ENCODE peak calls at places on chromosomes 13 and 19, in seven cellular contexts. R is lower lobe of right lung, E is fibroblast of pulmonary artery, L is IMR-90, V is choroid plexus epithelial cell, F is neural progenitor cell, J is astrocyte of the cerebellum. U is an unnamed sample.

GRCh38 chr19:51131780-51132680 is 7.3 kb downstream of the SIGLEC9 start:
- DNase-seq in V (peak; percentile 98), E (peak; percentile 86), R (peak; percentile 77), L (peak; percentile 38), J (peak; percentile 1), F (peak; percentile 43), U (no peak)

GRCh38 chr13:74158606-74159352 is 24.6 kb upstream of the KLF12 start:
- DNase-seq in F (no peak), V (peak; percentile 15), E (no peak), L (no peak), J (no peak), R (no peak), U (no peak)

GRCh38 chr19:29404951-29405727 is 120.7 kb upstream of the VSTM2B start:
- DNase-seq in R (no peak), J (no peak), F (peak; percentile 94), L (no peak), V (no peak), E (no peak), U (peak; percentile 72)

GRCh38 chr19:15911599-15912237 is 13.8 kb upstream of the CYP4F2 start:
- DNase-seq in J (no peak), F (no peak), L (no peak), V (no peak), R (no peak), E (no peak), U (no peak)

GRCh38 chr19:40809358-40810086 is 10.5 kb downstream of the EGLN2 start:
- DNase-seq in R (no peak), J (no peak), E (no peak), V (no peak), F (no peak), L (no peak), U (no peak)

GRCh38 chr13:67986234-67986633 is 756.1 kb upstream of the PCDH9 start:
- DNase-seq in J (no peak), F (no peak), E (no peak), L (no peak), V (no peak), R (no peak), U (no peak)

GRCh38 chr19:35740423-35741215 is 1.6 kb downstream of the IGFLR1 start:
- DNase-seq in J (peak; percentile 91), E (peak; percentile 97), L (peak; percentile 93), R (peak; percentile 99), F (peak; percentile 99), V (peak; percentile 99), U (peak; percentile 98)

GRCh38 chr13:20128459-20128927 is 32.4 kb downstream of the GJA3 start:
- DNase-seq in J (no peak), V (no peak), F (peak; percentile 51), R (no peak), E (no peak), L (no peak), U (no peak)

GRCh38 chr19:34232566-34233481 is 21.5 kb upstream of the GARRE1 start:
- DNase-seq in L (peak; percentile 96), R (peak; percentile 59), V (peak; percentile 94), F (no peak), E (peak; percentile 87), J (peak; percentile 95), U (no peak)

GRCh38 chr13:45995245-45995644 is 57.3 kb downstream of the ZC3H13 start:
- DNase-seq in L (no peak), V (no peak), E (no peak), R (no peak), J (no peak), F (no peak), U (no peak)

GRCh38 chr13:51734786-51735185 is 69.2 kb downstream of the DHRS12 start:
- DNase-seq in L (peak; percentile 50), F (no peak), R (no peak), V (no peak), E (no peak), J (peak; percentile 57), U (no peak)

GRCh38 chr13:57352114-57352513 is 185.1 kb downstream of the PRR20E start:
- DNase-seq in V (no peak), F (no peak), R (no peak), L (no peak), E (no peak), J (no peak), U (no peak)

GRCh38 chr13:100512422-100512821 is 76.2 kb downstream of the GGACT start:
- DNase-seq in L (peak; percentile 22), R (no peak), E (no peak), V (peak; percentile 67), J (no peak), F (no peak), U (no peak)

GRCh38 chr19:35845215-35846037 is 6.9 kb downstream of the NPHS1 start:
- DNase-seq in F (peak; percentile 49), V (no peak), E (no peak), R (no peak), J (no peak), L (no peak), U (no peak)

GRCh38 chr19:39270091-39270871 is 2.1 kb downstream of the IFNL2 start:
- DNase-seq in F (no peak), R (no peak), E (peak; percentile 10), V (peak; percentile 28), J (no peak), L (peak; percentile 40), U (no peak)

GRCh38 chr13:27125357-27126282 is 46.0 kb downstream of the USP12 start:
- DNase-seq in R (no peak), F (no peak), J (no peak), V (peak; percentile 60), L (no peak), E (no peak), U (no peak)

GRCh38 chr13:94816256-94816655 is 103.9 kb upstream of the SOX21 start:
- DNase-seq in L (no peak), E (no peak), R (no peak), V (no peak), J (no peak), F (no peak), U (no peak)

GRCh38 chr13:95455782-95456181 is 96.7 kb upstream of the CLDN10 start:
- DNase-seq in J (no peak), F (no peak), L (no peak), V (no peak), R (no peak), E (no peak), U (no peak)

GRCh38 chr19:34403784-34404108 is 453 bp upstream of the PDCD2L start:
- DNase-seq in R (no peak), F (no peak), V (no peak), E (no peak), L (no peak), J (no peak), U (no peak)

GRCh38 chr13:101308247-101309013 is 107.9 kb downstream of the NALCN start:
- DNase-seq in L (no peak), F (no peak), J (no peak), R (no peak), V (no peak), E (peak; percentile 6), U (no peak)

DNA sequence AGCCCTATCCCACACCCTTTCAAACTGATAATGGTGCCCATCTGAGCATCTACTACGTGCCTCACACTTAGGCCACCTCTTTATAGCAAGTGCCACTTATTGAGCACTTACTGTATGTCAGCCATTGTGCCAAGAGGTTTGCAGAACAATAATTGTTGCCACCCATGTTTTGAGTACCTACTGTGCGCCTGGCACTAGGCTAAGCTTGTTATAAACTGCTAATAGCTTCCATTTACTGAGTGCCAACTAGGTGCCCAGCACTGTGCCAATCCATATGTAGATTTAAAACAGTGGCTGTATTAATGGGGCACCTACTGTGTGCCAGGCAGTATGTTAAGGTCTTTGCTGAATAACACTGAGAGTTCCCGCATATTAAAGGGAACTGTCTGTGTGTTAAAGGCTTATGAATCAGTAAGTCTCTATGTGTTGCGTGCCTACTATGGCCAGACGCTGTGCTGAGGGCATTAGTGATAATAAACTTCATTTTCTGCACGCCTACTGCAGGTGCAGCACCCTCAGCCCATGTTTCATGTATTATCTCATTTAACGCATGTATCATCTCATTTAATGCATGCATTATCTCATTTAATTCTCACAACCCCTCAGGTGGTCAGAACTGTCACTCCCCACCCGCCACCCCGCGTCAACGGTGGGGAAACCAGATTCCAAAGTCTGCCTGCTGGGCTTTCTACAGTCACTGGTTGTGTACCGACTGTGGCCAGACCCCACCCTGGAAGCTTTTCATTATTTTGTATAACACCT is 105.0 kb downstream of the PTPRS start:
- DNase-seq in L (no peak), E (no peak), J (no peak), R (peak; percentile 11), V (no peak), F (no peak), U (no peak)
- TF ChIP-seq CTCF in L (no peak), E (no peak), J (no peak), R (no peak), V (no peak), F (no peak), U (no peak)

DNA sequence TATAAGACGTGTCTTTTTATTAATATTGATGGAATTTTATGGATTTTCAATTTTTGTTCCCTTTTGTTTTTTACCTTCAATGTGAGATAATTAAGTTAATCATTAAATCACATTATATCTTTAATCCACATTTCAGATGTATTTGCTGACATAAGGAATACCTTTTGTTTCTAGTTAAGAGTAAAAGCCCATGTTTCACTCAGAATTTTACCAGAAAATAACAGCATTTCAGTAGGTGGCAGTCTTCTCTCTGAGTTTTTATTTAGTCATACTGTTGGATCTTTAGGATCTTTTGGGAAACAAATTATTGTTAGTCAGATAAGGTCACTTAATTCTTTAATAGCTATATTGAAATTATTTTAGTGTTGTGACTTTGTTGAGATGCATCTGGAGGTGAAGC is 67.9 kb downstream of the NDFIP2 start:
- DNase-seq in F (no peak), V (peak; percentile 42), E (peak; percentile 46), L (peak; percentile 11), J (peak; percentile 9), R (no peak), U (no peak)
- TF ChIP-seq CTCF in F (peak; percentile 50), V (peak; percentile 52), E (peak; percentile 50), L (peak; percentile 43), J (no peak), R (peak; percentile 19), U (no peak)

GRCh38 chr13:44739120-44739519 is 163.0 kb upstream of the TSC22D1 start:
- DNase-seq in F (no peak), V (no peak), E (no peak), R (no peak), J (no peak), L (no peak), U (no peak)
- TF ChIP-seq CTCF in F (peak; percentile 20), V (peak; percentile 21), E (peak; percentile 10), R (no peak), J (peak; percentile 2), L (no peak), U (no peak)

DNA sequence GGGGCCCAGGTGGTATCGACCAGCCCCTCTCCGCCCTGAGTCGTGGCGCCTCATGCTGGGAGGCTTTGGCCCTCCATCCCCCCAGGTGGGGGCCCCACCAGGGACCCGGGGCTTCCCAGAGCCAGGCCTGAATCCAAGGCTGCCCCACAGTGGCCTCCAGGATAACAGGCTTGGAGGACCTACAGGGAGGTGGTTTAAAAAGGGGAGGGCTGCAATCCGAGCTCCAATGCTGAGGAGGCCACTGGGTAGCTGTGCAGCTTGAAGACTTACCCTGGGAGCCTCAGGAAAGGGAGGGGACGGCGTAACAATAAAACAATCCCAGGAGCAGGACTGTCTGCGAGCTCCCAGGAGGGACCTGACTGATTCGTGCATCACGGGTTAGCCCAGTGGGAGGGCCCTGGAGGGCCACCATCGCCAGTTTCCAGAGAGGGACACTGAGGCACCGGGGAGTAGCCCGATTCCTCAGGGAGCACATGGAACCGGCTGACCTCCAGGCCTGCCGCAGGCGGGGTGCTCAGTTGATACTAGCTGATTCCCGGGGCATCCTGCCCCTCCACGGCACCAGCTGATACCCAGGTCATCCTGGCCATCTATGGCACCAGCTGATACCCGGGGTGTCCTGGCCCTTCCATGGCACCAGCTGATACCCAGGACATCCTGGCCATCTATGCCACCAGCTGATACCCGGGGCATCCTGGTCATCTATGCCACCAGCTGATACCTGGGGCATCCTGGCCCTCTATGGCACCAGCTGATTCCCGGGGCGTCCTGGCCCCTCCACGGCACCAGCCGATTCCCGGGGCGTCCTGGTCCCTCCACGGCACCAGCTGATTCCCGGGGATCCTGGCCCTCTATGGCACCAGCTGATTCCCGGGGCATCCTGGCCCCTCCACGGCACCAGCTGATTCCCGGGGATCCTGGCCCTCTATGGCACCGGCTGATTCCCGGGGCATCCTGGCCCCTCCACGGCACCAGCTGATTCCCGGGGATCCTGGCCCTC is 3.7 kb upstream of the C2CD4C start:
- DNase-seq in E (no peak), V (no peak), J (no peak), R (peak; percentile 36), L (no peak), F (peak; percentile 82), U (peak; percentile 37)
- TF ChIP-seq CTCF in E (no peak), V (no peak), J (no peak), R (no peak), L (no peak), F (peak; percentile 33), U (no peak)